ENCODE peak calls at places on chromosomes 13 and 19, in eight cellular contexts. E, W, J, M, H, V, U and T are unnamed samples.

GRCh38 chr19:4130635-4131438 is 6.9 kb upstream of the MAP2K2 start:
- DNase-seq in E (no peak), W (no peak), J (no peak), M (peak; percentile 56), H (no peak), V (peak; percentile 85), U (no peak), T (no peak)

GRCh38 chr19:10189631-10190425 is 4.9 kb downstream of the DNMT1 start:
- DNase-seq in E (no peak), W (no peak), J (no peak), M (no peak), H (no peak), V (peak; percentile 10), U (no peak), T (no peak)

GRCh38 chr13:30907167-30907761 is 1.2 kb downstream of the MEDAG start:
- DNase-seq in E (no peak), W (no peak), J (no peak), M (no peak), H (no peak), V (peak; percentile 74), U (no peak), T (no peak)

GRCh38 chr19:18063463-18063862 is 23.3 kb downstream of the IL12RB1 start:
- DNase-seq in E (no peak), W (peak; percentile 48), J (no peak), M (no peak), H (no peak), V (no peak), U (peak; percentile 80), T (peak; percentile 59)

GRCh38 chr13:26867451-26868067 is 107.0 kb upstream of the GPR12 start:
- DNase-seq in E (no peak), W (peak; percentile 46), J (no peak), M (peak; percentile 29), H (no peak), V (peak; percentile 33), U (peak; percentile 70), T (peak; percentile 45)

GRCh38 chr19:3788991-3789778 is 3.0 kb upstream of the MATK start:
- DNase-seq in E (no peak), W (no peak), J (no peak), M (no peak), H (no peak), V (no peak), U (peak; percentile 36), T (no peak)

GRCh38 chr13:97289514-97290298 is 67.6 kb downstream of the MBNL2 start:
- DNase-seq in E (no peak), W (no peak), J (no peak), M (no peak), H (no peak), V (no peak), U (no peak), T (no peak)

GRCh38 chr19:33302175-33302973 is at the start of gene CEBPA:
- DNase-seq in E (peak; percentile 82), W (peak; percentile 96), J (peak; percentile 95), M (peak; percentile 87), H (peak; percentile 88), V (peak; percentile 77), U (peak; percentile 93), T (peak; percentile 95)

GRCh38 chr13:102571075-102571474 is 25.7 kb upstream of the TPP2 start:
- DNase-seq in E (no peak), W (no peak), J (no peak), M (peak; percentile 35), H (no peak), V (no peak), U (peak; percentile 58), T (no peak)

GRCh38 chr19:19416280-19416679 is 10.8 kb downstream of the GATAD2A start:
- DNase-seq in E (no peak), W (no peak), J (no peak), M (no peak), H (no peak), V (no peak), U (no peak), T (no peak)

GRCh38 chr13:40187324-40187795 is 479.1 kb downstream of the FOXO1 start:
- DNase-seq in E (no peak), W (no peak), J (no peak), M (no peak), H (no peak), V (no peak), U (peak; percentile 69), T (no peak)

GRCh38 chr19:611506-611869 is 21.8 kb downstream of the HCN2 start:
- DNase-seq in E (no peak), W (no peak), J (no peak), M (peak; percentile 85), H (no peak), V (peak; percentile 87), U (no peak), T (peak; percentile 91)

GRCh38 chr13:30829145-30829544 is 76.9 kb upstream of the MEDAG start:
- DNase-seq in E (no peak), W (no peak), J (no peak), M (no peak), H (no peak), V (no peak), U (no peak), T (peak; percentile 38)

GRCh38 chr19:2476451-2477140 is 669 bp downstream of the GADD45B start:
- DNase-seq in E (peak; percentile 52), W (peak; percentile 73), J (peak; percentile 77), M (peak; percentile 85), H (peak; percentile 52), V (no peak), U (peak; percentile 83), T (peak; percentile 66)

GRCh38 chr19:45798995-45799517 is 6.4 kb upstream of the DMWD start:
- DNase-seq in E (peak; percentile 59), W (peak; percentile 72), J (no peak), M (peak; percentile 75), H (peak; percentile 65), V (peak; percentile 79), U (peak; percentile 89), T (peak; percentile 68)

GRCh38 chr13:51067376-51068125 is 43.5 kb downstream of the C13orf42 start:
- DNase-seq in E (no peak), W (no peak), J (no peak), M (no peak), H (no peak), V (peak; percentile 12), U (peak; percentile 6), T (no peak)

GRCh38 chr13:95641961-95642621 is 2.4 kb downstream of the DZIP1 start:
- DNase-seq in E (peak; percentile 33), W (peak; percentile 80), J (peak; percentile 69), M (peak; percentile 12), H (peak; percentile 51), V (peak; percentile 45), U (peak; percentile 91), T (peak; percentile 32)
- H3K27ac ChIP-seq in E (no peak overlapping the region), W (no peak overlapping the region), J (no peak overlapping the region), M (no peak overlapping the region), H (no peak overlapping the region), V (peak overlapping the region; percentile 18), U (no peak overlapping the region), T (no peak overlapping the region)

GRCh38 chr19:6372594-6373095 is at the start of gene ALKBH7:
- DNase-seq in E (peak; percentile 99), W (peak; percentile 99), J (peak; percentile 97), M (peak; percentile 100), H (peak; percentile 100), V (peak; percentile 100), U (peak; percentile 98), T (peak; percentile 100)
- TF ChIP-seq CTCF in E (no peak), W (no peak), J (peak; percentile 9), M (no peak), H (no peak), V (no peak), U (no peak), T (no peak)

DNA sequence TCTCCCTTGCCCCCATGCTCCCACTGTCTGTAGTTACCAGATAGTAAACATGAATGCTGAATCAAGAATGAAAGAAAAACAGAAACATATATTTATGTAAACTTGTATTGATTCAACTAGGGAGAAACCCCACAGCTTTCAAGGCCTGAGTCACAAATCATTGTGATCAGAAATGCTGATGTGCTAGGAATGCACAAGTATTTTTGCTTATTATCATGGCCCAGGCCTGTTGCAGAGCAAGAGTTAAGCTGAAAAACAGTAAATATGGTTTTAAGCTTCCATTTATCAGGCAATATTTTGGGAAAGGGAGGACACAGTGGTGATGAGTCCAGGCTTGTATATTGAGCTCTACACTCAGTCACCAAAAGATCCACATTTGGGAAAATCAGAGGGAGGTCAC is 669.6 kb downstream of the DIAPH3 start:
- DNase-seq in E (no peak), W (no peak), J (no peak), M (no peak), H (no peak), V (no peak), U (no peak), T (no peak)
- H3K27ac ChIP-seq in E (no peak overlapping the region), W (no peak overlapping the region), J (no peak overlapping the region), M (no peak overlapping the region), H (no peak overlapping the region), V (no peak overlapping the region), U (no peak overlapping the region), T (no peak overlapping the region)

GRCh38 chr13:61286148-61286745 is 129.4 kb downstream of the PCDH20 start:
- DNase-seq in E (no peak), W (peak; percentile 53), J (no peak), M (peak; percentile 61), H (no peak), V (no peak), U (peak; percentile 73), T (peak; percentile 3)
- TF ChIP-seq CTCF in E (no peak), W (peak; percentile 56), J (peak; percentile 14), M (peak; percentile 59), H (no peak), V (no peak), U (peak; percentile 84), T (no peak)

GRCh38 chr13:33231339-33231738 is 54.2 kb downstream of the STARD13 start:
- DNase-seq in E (no peak), W (no peak), J (no peak), M (no peak), H (no peak), V (no peak), U (no peak), T (no peak)

GRCh38 chr13:33228645-33229445 is 56.7 kb downstream of the STARD13 start:
- DNase-seq in E (no peak), W (peak; percentile 51), J (no peak), M (peak; percentile 73), H (no peak), V (peak; percentile 70), U (peak; percentile 58), T (peak; percentile 67)

GRCh38 chr13:33230178-33230881 is 55.2 kb downstream of the STARD13 start:
- DNase-seq in E (no peak), W (no peak), J (no peak), M (peak; percentile 80), H (no peak), V (peak; percentile 56), U (no peak), T (no peak)

GRCh38 chr13:33229446-33230177 is 55.9 kb downstream of the STARD13 start:
- DNase-seq in E (no peak), W (peak; percentile 10), J (no peak), M (peak; percentile 39), H (no peak), V (no peak), U (no peak), T (no peak)

DNA sequence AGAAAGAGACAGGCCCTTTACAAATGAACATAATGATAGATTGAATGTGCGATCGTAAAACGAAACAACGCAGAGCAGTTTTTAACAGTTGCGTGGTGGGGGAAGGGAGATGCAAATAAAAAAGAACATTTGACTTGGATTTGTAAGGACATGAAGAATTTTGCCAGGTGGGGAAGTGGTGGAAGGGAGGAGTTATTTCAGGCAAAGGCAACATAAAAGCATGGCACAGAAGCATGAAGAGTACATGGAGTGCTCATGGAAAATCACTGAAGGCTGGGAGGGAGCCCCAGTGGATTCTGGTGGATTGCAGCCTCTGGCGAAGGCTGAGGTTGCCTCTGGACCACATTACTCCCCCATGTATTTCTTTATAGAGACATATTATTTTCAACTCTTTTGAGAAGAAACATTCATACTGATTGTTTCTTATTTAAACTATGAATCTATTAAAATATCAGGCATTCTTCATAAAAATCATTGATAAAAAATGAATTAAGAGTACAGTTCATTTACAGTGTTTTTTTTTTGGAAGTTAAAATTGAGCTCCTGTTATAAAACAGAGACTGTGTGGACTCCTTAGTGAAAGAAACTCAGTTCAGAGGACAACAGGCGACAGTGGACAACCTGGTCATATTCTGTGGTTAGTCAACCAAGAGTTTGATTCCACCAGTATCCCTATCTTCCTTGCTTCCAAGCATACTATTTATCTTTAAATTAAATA is 57.5 kb downstream of the STARD13 start:
- DNase-seq in E (no peak), W (no peak), J (no peak), M (no peak), H (no peak), V (no peak), U (no peak), T (no peak)
- H3K27ac ChIP-seq in E (peak overlapping the region; percentile 37), W (no peak overlapping the region), J (no peak overlapping the region), M (peak overlapping the region; percentile 71), H (no peak overlapping the region), V (peak overlapping the region; percentile 86), U (no peak overlapping the region), T (no peak overlapping the region)